ENCODE peak calls at places on chromosomes 4 and X, in five cellular contexts. One of them, this sample, is unnamed.

GRCh38 chrX:57156397-57157049 is 19.3 kb upstream of the SPIN2A start:
- DNase-seq in CD4-positive, alpha-beta T cell: no peak
- DNase-seq in nephron progenitor cell: peak; percentile 23
- DNase-seq in Daoy: peak; percentile 6
- DNase-seq in NT2/D1: peak; percentile 44
- DNase-seq in this sample: peak; percentile 59

GRCh38 chrX:34491126-34491525 is 166.0 kb downstream of the TMEM47 start:
- DNase-seq in CD4-positive, alpha-beta T cell: no peak
- DNase-seq in nephron progenitor cell: no peak
- DNase-seq in Daoy: no peak
- DNase-seq in NT2/D1: no peak
- DNase-seq in this sample: no peak

GRCh38 chr4:23878912-23879732 is 10.7 kb downstream of the PPARGC1A start:
- DNase-seq in CD4-positive, alpha-beta T cell: no peak
- DNase-seq in nephron progenitor cell: no peak
- DNase-seq in Daoy: peak; percentile 41
- DNase-seq in NT2/D1: no peak
- DNase-seq in this sample: no peak

GRCh38 chr4:159355456-159355855 is 252.6 kb downstream of the RAPGEF2 start:
- DNase-seq in CD4-positive, alpha-beta T cell: no peak
- DNase-seq in nephron progenitor cell: no peak
- DNase-seq in Daoy: no peak
- DNase-seq in NT2/D1: no peak
- DNase-seq in this sample: no peak

GRCh38 chr4:88690355-88690754 is 7.3 kb downstream of the NAP1L5 start:
- DNase-seq in CD4-positive, alpha-beta T cell: no peak
- DNase-seq in nephron progenitor cell: no peak
- DNase-seq in Daoy: no peak
- DNase-seq in NT2/D1: no peak
- DNase-seq in this sample: no peak

GRCh38 chr4:67743194-67743593 is 11.0 kb downstream of the GNRHR start:
- DNase-seq in CD4-positive, alpha-beta T cell: no peak
- DNase-seq in nephron progenitor cell: no peak
- DNase-seq in Daoy: no peak
- DNase-seq in NT2/D1: no peak
- DNase-seq in this sample: no peak

GRCh38 chr4:92163348-92163747 is 140.4 kb upstream of the GRID2 start:
- DNase-seq in CD4-positive, alpha-beta T cell: no peak
- DNase-seq in nephron progenitor cell: no peak
- DNase-seq in Daoy: no peak
- DNase-seq in NT2/D1: no peak
- DNase-seq in this sample: no peak

GRCh38 chr4:147398556-147398955 is 82.3 kb upstream of the EDNRA start:
- DNase-seq in CD4-positive, alpha-beta T cell: no peak
- DNase-seq in nephron progenitor cell: no peak
- DNase-seq in Daoy: no peak
- DNase-seq in NT2/D1: no peak
- DNase-seq in this sample: no peak

GRCh38 chr4:148441624-148441985 is 609 bp downstream of the NR3C2 start:
- DNase-seq in CD4-positive, alpha-beta T cell: no peak
- DNase-seq in nephron progenitor cell: no peak
- DNase-seq in Daoy: no peak
- DNase-seq in NT2/D1: no peak
- DNase-seq in this sample: peak; percentile 52

GRCh38 chrX:103211012-103211715 is 3.7 kb upstream of the BEX4 start:
- DNase-seq in CD4-positive, alpha-beta T cell: peak; percentile 28
- DNase-seq in nephron progenitor cell: peak; percentile 36
- DNase-seq in Daoy: peak; percentile 29
- DNase-seq in NT2/D1: peak; percentile 38
- DNase-seq in this sample: peak; percentile 82

GRCh38 chr4:107312366-107312765 is 276.3 kb upstream of the DKK2 start:
- DNase-seq in CD4-positive, alpha-beta T cell: no peak
- DNase-seq in nephron progenitor cell: no peak
- DNase-seq in Daoy: no peak
- DNase-seq in NT2/D1: no peak
- DNase-seq in this sample: no peak

GRCh38 chr4:11529625-11530201 is 101.0 kb upstream of the HS3ST1 start:
- DNase-seq in CD4-positive, alpha-beta T cell: no peak
- DNase-seq in nephron progenitor cell: no peak
- DNase-seq in Daoy: no peak
- DNase-seq in NT2/D1: no peak
- DNase-seq in this sample: no peak

GRCh38 chr4:136900706-136901105 is 631.6 kb downstream of the PCDH18 start:
- DNase-seq in CD4-positive, alpha-beta T cell: no peak
- DNase-seq in nephron progenitor cell: no peak
- DNase-seq in Daoy: peak; percentile 13
- DNase-seq in NT2/D1: no peak
- DNase-seq in this sample: no peak

GRCh38 chr4:111847256-111848108 is 297.8 kb upstream of the FAM241A start:
- DNase-seq in CD4-positive, alpha-beta T cell: no peak
- DNase-seq in nephron progenitor cell: no peak
- DNase-seq in Daoy: no peak
- DNase-seq in NT2/D1: no peak
- DNase-seq in this sample: peak; percentile 36

GRCh38 chr4:77158487-77158861 is 1.5 kb downstream of the CCNG2 start:
- DNase-seq in CD4-positive, alpha-beta T cell: peak; percentile 7
- DNase-seq in nephron progenitor cell: no peak
- DNase-seq in Daoy: no peak
- DNase-seq in NT2/D1: no peak
- DNase-seq in this sample: no peak

GRCh38 chr4:12729384-12729783 is 754.8 kb downstream of the RAB28 start:
- DNase-seq in CD4-positive, alpha-beta T cell: no peak
- DNase-seq in nephron progenitor cell: no peak
- DNase-seq in Daoy: peak; percentile 4
- DNase-seq in NT2/D1: peak; percentile 13
- DNase-seq in this sample: peak; percentile 46

GRCh38 chr4:2925496-2925895 is 37.7 kb downstream of the NOP14 start:
- DNase-seq in CD4-positive, alpha-beta T cell: no peak
- DNase-seq in nephron progenitor cell: no peak
- DNase-seq in Daoy: no peak
- DNase-seq in NT2/D1: no peak
- DNase-seq in this sample: no peak

GRCh38 chr4:101201421-101201820 is 145.9 kb downstream of the PPP3CA start:
- DNase-seq in CD4-positive, alpha-beta T cell: no peak
- DNase-seq in nephron progenitor cell: no peak
- DNase-seq in Daoy: no peak
- DNase-seq in NT2/D1: no peak
- DNase-seq in this sample: peak; percentile 57

GRCh38 chr4:111879539-111879938 is 265.7 kb upstream of the FAM241A start:
- DNase-seq in CD4-positive, alpha-beta T cell: no peak
- DNase-seq in nephron progenitor cell: no peak
- DNase-seq in Daoy: no peak
- DNase-seq in NT2/D1: no peak
- DNase-seq in this sample: no peak

GRCh38 chrX:124033821-124034220 is 72.3 kb downstream of the STAG2 start:
- DNase-seq in CD4-positive, alpha-beta T cell: no peak
- DNase-seq in nephron progenitor cell: no peak
- DNase-seq in Daoy: peak; percentile 11
- DNase-seq in NT2/D1: no peak
- DNase-seq in this sample: no peak

GRCh38 chr4:24260922-24261581 is 323.3 kb downstream of the DHX15 start:
- DNase-seq in CD4-positive, alpha-beta T cell: no peak
- DNase-seq in nephron progenitor cell: no peak
- DNase-seq in Daoy: peak; percentile 21
- DNase-seq in NT2/D1: no peak
- DNase-seq in this sample: peak; percentile 16

GRCh38 chr4:76752911-76753494 is 144.9 kb downstream of the SOWAHB start:
- DNase-seq in CD4-positive, alpha-beta T cell: no peak
- DNase-seq in nephron progenitor cell: no peak
- DNase-seq in Daoy: peak; percentile 90
- DNase-seq in NT2/D1: no peak
- DNase-seq in this sample: peak; percentile 49

GRCh38 chrX:3244203-3244743 is 102.2 kb downstream of the MXRA5 start:
- DNase-seq in CD4-positive, alpha-beta T cell: no peak
- DNase-seq in nephron progenitor cell: no peak
- DNase-seq in Daoy: peak; percentile 51
- DNase-seq in NT2/D1: no peak
- DNase-seq in this sample: no peak

GRCh38 chr4:24273148-24273547 is 311.2 kb downstream of the DHX15 start:
- DNase-seq in CD4-positive, alpha-beta T cell: no peak
- DNase-seq in nephron progenitor cell: no peak
- DNase-seq in Daoy: no peak
- DNase-seq in NT2/D1: no peak
- DNase-seq in this sample: no peak

GRCh38 chr4:2166253-2166652 is 75.7 kb downstream of the HAUS3 start:
- DNase-seq in CD4-positive, alpha-beta T cell: no peak
- DNase-seq in nephron progenitor cell: no peak
- DNase-seq in Daoy: no peak
- DNase-seq in NT2/D1: no peak
- DNase-seq in this sample: no peak

GRCh38 chr4:163540977-163541376 is 46.5 kb downstream of the TMA16 start:
- DNase-seq in CD4-positive, alpha-beta T cell: no peak
- DNase-seq in nephron progenitor cell: no peak
- DNase-seq in Daoy: peak; percentile 67
- DNase-seq in NT2/D1: no peak
- DNase-seq in this sample: no peak

GRCh38 chr4:52135166-52135565 is 84.1 kb downstream of the SPATA18 start:
- DNase-seq in CD4-positive, alpha-beta T cell: no peak
- DNase-seq in nephron progenitor cell: no peak
- DNase-seq in Daoy: no peak
- DNase-seq in NT2/D1: no peak
- DNase-seq in this sample: no peak

GRCh38 chr4:88419874-88420273 is 37.0 kb upstream of the HERC5 start:
- DNase-seq in CD4-positive, alpha-beta T cell: no peak
- DNase-seq in nephron progenitor cell: no peak
- DNase-seq in Daoy: no peak
- DNase-seq in NT2/D1: no peak
- DNase-seq in this sample: no peak

GRCh38 chr4:115119804-115120352 is 6.5 kb upstream of the NDST4 start:
- DNase-seq in CD4-positive, alpha-beta T cell: no peak
- DNase-seq in nephron progenitor cell: no peak
- DNase-seq in Daoy: no peak
- DNase-seq in NT2/D1: no peak
- DNase-seq in this sample: no peak

GRCh38 chr4:39319678-39320077 is 46.5 kb downstream of the RFC1 start:
- DNase-seq in CD4-positive, alpha-beta T cell: no peak
- DNase-seq in nephron progenitor cell: no peak
- DNase-seq in Daoy: peak; percentile 81
- DNase-seq in NT2/D1: no peak
- DNase-seq in this sample: no peak

This sample was measured in left kidney.